ENCODE peak calls at places on chromosomes 11 and 22, in five cellular contexts. M is Calu3; K is NCI-H1436; Q is Karpas-422; X is activated naive CD8-positive, alpha-beta T cell treated with anti-CD3 and anti-CD28 coated beads, Interleukin-2, amount 10 ng/mL, durations not matched to agents 7 days and 5 days. W is an unnamed sample.

GRCh38 chr22:27317156-27317555 is 484.4 kb downstream of the MN1 start:
- DNase-seq in K (no peak), Q (no peak), X (no peak), M (no peak), W (no peak)

GRCh38 chr11:23903044-23903704 is 593.7 kb upstream of the LUZP2 start:
- DNase-seq in X (no peak), Q (no peak), K (no peak), M (peak; percentile 12), W (no peak)

GRCh38 chr11:67022341-67022933 is 497 bp upstream of the SYT12 start:
- DNase-seq in X (no peak), Q (no peak), K (no peak), M (peak; percentile 87), W (no peak)

GRCh38 chr11:87039371-87039770 is 1.6 kb downstream of the TMEM135 start:
- DNase-seq in M (no peak), K (no peak), Q (no peak), X (no peak), W (no peak)

GRCh38 chr11:94825111-94825880 is 57.1 kb downstream of the AMOTL1 start:
- DNase-seq in M (no peak), Q (no peak), K (no peak), X (no peak), W (no peak)

GRCh38 chr11:33160147-33160546 is 1.1 kb downstream of the CSTF3 start:
- DNase-seq in M (no peak), Q (peak; percentile 58), X (no peak), K (no peak), W (peak; percentile 32)

GRCh38 chr11:24767411-24767810 is 270.6 kb downstream of the LUZP2 start:
- DNase-seq in M (no peak), Q (no peak), X (no peak), K (no peak), W (no peak)

GRCh38 chr11:82631722-82632630 is 101.7 kb downstream of the FAM181B start:
- DNase-seq in X (no peak), Q (no peak), K (no peak), M (no peak), W (no peak)

GRCh38 chr11:67349036-67349435 is 4.3 kb downstream of the POLD4 start:
- DNase-seq in Q (peak; percentile 54), K (no peak), M (no peak), X (no peak), W (no peak)

GRCh38 chr22:19703869-19704268 is 10.4 kb upstream of the SEPTIN5 start:
- DNase-seq in M (no peak), Q (no peak), K (no peak), X (no peak), W (no peak)

GRCh38 chr22:38352436-38352835 is 35.2 kb upstream of the CSNK1E start:
- DNase-seq in K (no peak), Q (no peak), M (no peak), X (peak; percentile 29), W (no peak)

GRCh38 chr22:48993655-48994054 is 834.0 kb downstream of the BRD1 start:
- DNase-seq in X (no peak), Q (no peak), M (no peak), K (no peak), W (no peak)

GRCh38 chr11:111699579-111700156 is 66.5 kb downstream of the PPP2R1B start:
- DNase-seq in K (no peak), Q (no peak), X (no peak), M (no peak), W (no peak)

GRCh38 chr11:5380740-5381342 is 2.8 kb upstream of the OR51M1 start:
- DNase-seq in X (peak; percentile 28), K (no peak), M (peak; percentile 59), Q (peak; percentile 76), W (peak; percentile 59)

GRCh38 chr11:17845431-17845881 is 110.9 kb downstream of the KCNC1 start:
- DNase-seq in X (no peak), K (no peak), Q (no peak), M (no peak), W (no peak)

GRCh38 chr11:118660646-118661424 is 18.6 kb downstream of the TREH start:
- DNase-seq in M (no peak), K (no peak), Q (no peak), X (no peak), W (no peak)

GRCh38 chr22:46367707-46368191 is 32.2 kb downstream of the TRMU start:
- DNase-seq in K (peak; percentile 44), M (peak; percentile 89), X (peak; percentile 85), Q (peak; percentile 92), W (peak; percentile 24)

GRCh38 chr11:17695454-17696441 is 23.6 kb upstream of the MYOD1 start:
- DNase-seq in K (no peak), Q (no peak), M (no peak), X (no peak), W (no peak)

GRCh38 chr11:69283446-69283845 is 10.5 kb upstream of the MYEOV start:
- DNase-seq in X (no peak), M (no peak), K (no peak), Q (no peak), W (no peak)

GRCh38 chr22:37419916-37420655 is 7.2 kb downstream of the ELFN2 start:
- DNase-seq in Q (no peak), K (no peak), M (peak; percentile 49), X (no peak), W (no peak)

GRCh38 chr22:17842386-17842785 is 68.1 kb upstream of the BID start:
- DNase-seq in Q (no peak), X (peak; percentile 44), K (no peak), M (no peak), W (no peak)

GRCh38 chr11:12845739-12846358 is 163.3 kb upstream of the RASSF10 start:
- DNase-seq in K (peak; percentile 76), X (no peak), M (peak; percentile 57), Q (no peak), W (peak; percentile 94)

GRCh38 chr22:49303061-49303735 is 524.5 kb downstream of the BRD1 start:
- DNase-seq in Q (no peak), X (no peak), M (no peak), K (no peak), W (no peak)

GRCh38 chr11:72119188-72119587 is 6.7 kb upstream of the ANAPC15 start:
- DNase-seq in Q (no peak), K (no peak), X (no peak), M (no peak), W (no peak)

GRCh38 chr11:1760351-1761109 is 3.2 kb downstream of the CTSD start:
- DNase-seq in M (peak; percentile 62), K (no peak), X (peak; percentile 33), Q (no peak), W (no peak)

GRCh38 chr11:93000511-93001476 is 31.3 kb downstream of the MTNR1B start:
- DNase-seq in K (no peak), M (peak; percentile 8), X (no peak), Q (no peak), W (no peak)

GRCh38 chr11:64419818-64420485 is 61.0 kb downstream of the RPS6KA4 start:
- DNase-seq in K (peak; percentile 71), Q (no peak), M (no peak), X (no peak), W (no peak)

GRCh38 chr11:3723014-3723708 is 52.0 kb upstream of the CHRNA10 start:
- DNase-seq in K (no peak), X (no peak), Q (no peak), M (no peak), W (no peak)

GRCh38 chr11:120818097-120818496 is 205.8 kb upstream of the TBCEL start:
- DNase-seq in K (no peak), M (no peak), X (no peak), Q (no peak), W (no peak)

GRCh38 chr11:71563401-71563800 is 2.0 kb upstream of the KRTAP5-10 start:
- DNase-seq in Q (peak; percentile 72), K (no peak), X (no peak), M (peak; percentile 30), W (no peak)

GRCh38 chr11:36280531-36280930 is 8.7 kb downstream of the COMMD9 start:
- DNase-seq in K (no peak), M (no peak), X (no peak), Q (no peak), W (no peak)

GRCh38 chr11:121018746-121019145 is 5.2 kb upstream of the TBCEL start:
- DNase-seq in K (no peak), X (no peak), Q (no peak), M (no peak), W (no peak)

GRCh38 chr11:33970984-33971466 is 79.1 kb upstream of the LMO2 start:
- DNase-seq in K (peak; percentile 66), M (peak; percentile 40), X (no peak), Q (peak; percentile 81), W (peak; percentile 7)

W was measured in NCI-H748 treated with DMSO at 0.1 percent for 48 hours.